ENCODE peak calls at places on chromosomes 11 and 22, in six cellular contexts. One of them, this sample, is unnamed.

GRCh38 chr22:44037519-44038370 is 13.6 kb downstream of the PARVB start:
- DNase-seq in cardiac fibroblast: peak; percentile 87
- DNase-seq in stomach: no peak
- DNase-seq in adipocyte: peak; percentile 83
- DNase-seq in OCI-LY7: no peak
- DNase-seq in GM23338: no peak
- DNase-seq in this sample: peak; percentile 92

GRCh38 chr11:93198221-93198650 is 445 bp upstream of the SLC36A4 start:
- DNase-seq in cardiac fibroblast: no peak
- DNase-seq in stomach: no peak
- DNase-seq in adipocyte: no peak
- DNase-seq in OCI-LY7: no peak
- DNase-seq in GM23338: no peak
- DNase-seq in this sample: peak; percentile 23

GRCh38 chr11:111320728-111321568 is 22.6 kb downstream of the POU2AF3 start:
- DNase-seq in cardiac fibroblast: no peak
- DNase-seq in stomach: peak; percentile 55
- DNase-seq in adipocyte: peak; percentile 44
- DNase-seq in OCI-LY7: no peak
- DNase-seq in GM23338: peak; percentile 27
- DNase-seq in this sample: no peak

GRCh38 chr11:61011950-61012830 is 40.7 kb downstream of the CD6 start:
- DNase-seq in cardiac fibroblast: no peak
- DNase-seq in stomach: no peak
- DNase-seq in adipocyte: no peak
- DNase-seq in OCI-LY7: no peak
- DNase-seq in GM23338: no peak
- DNase-seq in this sample: no peak

GRCh38 chr11:33658195-33658900 is 42.3 kb downstream of the C11orf91 start:
- DNase-seq in cardiac fibroblast: no peak
- DNase-seq in stomach: no peak
- DNase-seq in adipocyte: no peak
- DNase-seq in OCI-LY7: no peak
- DNase-seq in GM23338: peak; percentile 24
- DNase-seq in this sample: no peak

GRCh38 chr11:396511-396947 is 2.5 kb downstream of the PKP3 start:
- DNase-seq in cardiac fibroblast: peak; percentile 42
- DNase-seq in stomach: no peak
- DNase-seq in adipocyte: peak; percentile 27
- DNase-seq in OCI-LY7: no peak
- DNase-seq in GM23338: peak; percentile 52
- DNase-seq in this sample: no peak

GRCh38 chr11:13963169-13963948 is 836 bp downstream of the SPON1 start:
- DNase-seq in cardiac fibroblast: peak; percentile 27
- DNase-seq in stomach: no peak
- DNase-seq in adipocyte: peak; percentile 70
- DNase-seq in OCI-LY7: no peak
- DNase-seq in GM23338: peak; percentile 58
- DNase-seq in this sample: no peak

GRCh38 chr11:132028380-132029240 is 658.2 kb downstream of the NTM start:
- DNase-seq in cardiac fibroblast: no peak
- DNase-seq in stomach: peak; percentile 28
- DNase-seq in adipocyte: no peak
- DNase-seq in OCI-LY7: peak; percentile 44
- DNase-seq in GM23338: peak; percentile 72
- DNase-seq in this sample: no peak

GRCh38 chr11:65791719-65792213 is 4.9 kb downstream of the OVOL1 start:
- DNase-seq in cardiac fibroblast: no peak
- DNase-seq in stomach: peak; percentile 62
- DNase-seq in adipocyte: no peak
- DNase-seq in OCI-LY7: peak; percentile 84
- DNase-seq in GM23338: no peak
- DNase-seq in this sample: peak; percentile 46

GRCh38 chr11:72985645-72986044 is 156.5 kb downstream of the FCHSD2 start:
- DNase-seq in cardiac fibroblast: peak; percentile 51
- DNase-seq in stomach: no peak
- DNase-seq in adipocyte: peak; percentile 62
- DNase-seq in OCI-LY7: no peak
- DNase-seq in GM23338: no peak
- DNase-seq in this sample: no peak

GRCh38 chr22:42202669-42203068 is 67.8 kb downstream of the TCF20 start:
- DNase-seq in cardiac fibroblast: peak; percentile 15
- DNase-seq in stomach: no peak
- DNase-seq in adipocyte: peak; percentile 11
- DNase-seq in OCI-LY7: no peak
- DNase-seq in GM23338: no peak
- DNase-seq in this sample: no peak

GRCh38 chr22:50676661-50677492 is 4.3 kb downstream of the SHANK3 start:
- DNase-seq in cardiac fibroblast: no peak
- DNase-seq in stomach: peak; percentile 13
- DNase-seq in adipocyte: no peak
- DNase-seq in OCI-LY7: no peak
- DNase-seq in GM23338: no peak
- DNase-seq in this sample: no peak

GRCh38 chr11:36073411-36074203 is 129.7 kb downstream of the LDLRAD3 start:
- DNase-seq in cardiac fibroblast: peak; percentile 90
- DNase-seq in stomach: peak; percentile 36
- DNase-seq in adipocyte: peak; percentile 76
- DNase-seq in OCI-LY7: no peak
- DNase-seq in GM23338: no peak
- DNase-seq in this sample: peak; percentile 30

GRCh38 chr11:109939176-109939810 is 153.9 kb upstream of the ZC3H12C start:
- DNase-seq in cardiac fibroblast: peak; percentile 88
- DNase-seq in stomach: no peak
- DNase-seq in adipocyte: peak; percentile 80
- DNase-seq in OCI-LY7: peak; percentile 34
- DNase-seq in GM23338: peak; percentile 80
- DNase-seq in this sample: peak; percentile 68

GRCh38 chr11:9571766-9572120 is 1.7 kb upstream of the WEE1 start:
- DNase-seq in cardiac fibroblast: no peak
- DNase-seq in stomach: no peak
- DNase-seq in adipocyte: no peak
- DNase-seq in OCI-LY7: no peak
- DNase-seq in GM23338: no peak
- DNase-seq in this sample: no peak

GRCh38 chr11:111299111-111300026 is 1.0 kb downstream of the POU2AF3 start:
- DNase-seq in cardiac fibroblast: peak; percentile 40
- DNase-seq in stomach: peak; percentile 92
- DNase-seq in adipocyte: peak; percentile 80
- DNase-seq in OCI-LY7: no peak
- DNase-seq in GM23338: peak; percentile 75
- DNase-seq in this sample: peak; percentile 17

GRCh38 chr11:13462311-13462927 is 603 bp downstream of the BTBD10 start:
- DNase-seq in cardiac fibroblast: peak; percentile 13
- DNase-seq in stomach: peak; percentile 43
- DNase-seq in adipocyte: peak; percentile 77
- DNase-seq in OCI-LY7: peak; percentile 59
- DNase-seq in GM23338: peak; percentile 86
- DNase-seq in this sample: peak; percentile 82

GRCh38 chr22:47460870-47461269 is 698.4 kb downstream of the TBC1D22A start:
- DNase-seq in cardiac fibroblast: no peak
- DNase-seq in stomach: no peak
- DNase-seq in adipocyte: no peak
- DNase-seq in OCI-LY7: no peak
- DNase-seq in GM23338: no peak
- DNase-seq in this sample: no peak

GRCh38 chr11:71488086-71488967 is 35.3 kb downstream of the NADSYN1 start:
- DNase-seq in cardiac fibroblast: peak; percentile 51
- DNase-seq in stomach: no peak
- DNase-seq in adipocyte: no peak
- DNase-seq in OCI-LY7: no peak
- DNase-seq in GM23338: peak; percentile 9
- DNase-seq in this sample: peak; percentile 78

GRCh38 chr11:14342906-14343305 is 16.1 kb downstream of the RRAS2 start:
- DNase-seq in cardiac fibroblast: peak; percentile 52
- DNase-seq in stomach: no peak
- DNase-seq in adipocyte: peak; percentile 69
- DNase-seq in OCI-LY7: no peak
- DNase-seq in GM23338: no peak
- DNase-seq in this sample: no peak

GRCh38 chr11:31664129-31664528 is 147.0 kb downstream of the PAX6 start:
- DNase-seq in cardiac fibroblast: no peak
- DNase-seq in stomach: no peak
- DNase-seq in adipocyte: no peak
- DNase-seq in OCI-LY7: no peak
- DNase-seq in GM23338: no peak
- DNase-seq in this sample: no peak

GRCh38 chr11:125995313-125995712 is 49.5 kb downstream of the VSIG10L2 start:
- DNase-seq in cardiac fibroblast: no peak
- DNase-seq in stomach: no peak
- DNase-seq in adipocyte: no peak
- DNase-seq in OCI-LY7: no peak
- DNase-seq in GM23338: no peak
- DNase-seq in this sample: no peak

GRCh38 chr11:69075421-69076128 is 26.8 kb downstream of the TPCN2 start:
- DNase-seq in cardiac fibroblast: peak; percentile 96
- DNase-seq in stomach: peak; percentile 55
- DNase-seq in adipocyte: peak; percentile 87
- DNase-seq in OCI-LY7: no peak
- DNase-seq in GM23338: no peak
- DNase-seq in this sample: peak; percentile 99

GRCh38 chr22:19801340-19802000 is 40.9 kb downstream of the TBX1 start:
- DNase-seq in cardiac fibroblast: no peak
- DNase-seq in stomach: no peak
- DNase-seq in adipocyte: no peak
- DNase-seq in OCI-LY7: no peak
- DNase-seq in GM23338: no peak
- DNase-seq in this sample: no peak

GRCh38 chr11:131600591-131600990 is 230.2 kb downstream of the NTM start:
- DNase-seq in cardiac fibroblast: no peak
- DNase-seq in stomach: no peak
- DNase-seq in adipocyte: no peak
- DNase-seq in OCI-LY7: no peak
- DNase-seq in GM23338: no peak
- DNase-seq in this sample: no peak

GRCh38 chr22:42247596-42247995 is 22.9 kb downstream of the TCF20 start:
- DNase-seq in cardiac fibroblast: no peak
- DNase-seq in stomach: no peak
- DNase-seq in adipocyte: no peak
- DNase-seq in OCI-LY7: no peak
- DNase-seq in GM23338: no peak
- DNase-seq in this sample: no peak

GRCh38 chr22:46044718-46045458 is 67.9 kb upstream of the WNT7B start:
- DNase-seq in cardiac fibroblast: peak; percentile 40
- DNase-seq in stomach: peak; percentile 50
- DNase-seq in adipocyte: peak; percentile 71
- DNase-seq in OCI-LY7: no peak
- DNase-seq in GM23338: peak; percentile 76
- DNase-seq in this sample: no peak

GRCh38 chr11:80122211-80122610 is 681.4 kb upstream of the TENM4 start:
- DNase-seq in cardiac fibroblast: no peak
- DNase-seq in stomach: no peak
- DNase-seq in adipocyte: no peak
- DNase-seq in OCI-LY7: no peak
- DNase-seq in GM23338: no peak
- DNase-seq in this sample: no peak

GRCh38 chr11:119416606-119417580 is 6.1 kb downstream of the THY1 start:
- DNase-seq in cardiac fibroblast: peak; percentile 63
- DNase-seq in stomach: no peak
- DNase-seq in adipocyte: peak; percentile 68
- DNase-seq in OCI-LY7: no peak
- DNase-seq in GM23338: peak; percentile 68
- DNase-seq in this sample: peak; percentile 44
- H3K4me3 ChIP-seq in cardiac fibroblast: no peak overlapping the region
- H3K4me3 ChIP-seq in stomach: no peak overlapping the region
- H3K4me3 ChIP-seq in adipocyte: peak overlapping the region; percentile 31
- H3K4me3 ChIP-seq in OCI-LY7: no peak overlapping the region
- H3K4me3 ChIP-seq in GM23338: no peak overlapping the region
- H3K4me3 ChIP-seq in this sample: peak overlapping the region; percentile 4

DNA sequence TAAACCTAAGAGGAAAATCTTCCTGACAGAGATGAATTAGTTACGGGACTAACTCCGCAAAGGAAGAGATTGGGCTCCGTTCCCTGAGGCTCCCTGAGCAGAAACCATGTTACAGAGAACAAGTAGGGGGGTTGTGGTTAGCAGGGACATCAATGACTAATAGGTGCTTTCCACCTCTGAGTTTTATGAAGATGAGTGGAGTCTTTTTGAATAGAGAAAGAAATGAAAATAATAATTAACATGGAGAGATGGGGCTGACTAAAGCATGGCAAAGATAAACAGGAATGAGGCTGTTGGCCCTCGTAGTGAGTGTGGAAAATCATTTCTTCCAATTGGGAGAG is 47.5 kb upstream of the PICALM start:
- DNase-seq in cardiac fibroblast: peak; percentile 44
- DNase-seq in stomach: no peak
- DNase-seq in adipocyte: peak; percentile 51
- DNase-seq in OCI-LY7: no peak
- DNase-seq in GM23338: no peak
- DNase-seq in this sample: peak; percentile 94
- H3K4me3 ChIP-seq in cardiac fibroblast: no peak overlapping the region
- H3K4me3 ChIP-seq in stomach: no peak overlapping the region
- H3K4me3 ChIP-seq in adipocyte: peak overlapping the region; percentile 49
- H3K4me3 ChIP-seq in OCI-LY7: no peak overlapping the region
- H3K4me3 ChIP-seq in GM23338: no peak overlapping the region
- H3K4me3 ChIP-seq in this sample: peak overlapping the region; percentile 20

DNA sequence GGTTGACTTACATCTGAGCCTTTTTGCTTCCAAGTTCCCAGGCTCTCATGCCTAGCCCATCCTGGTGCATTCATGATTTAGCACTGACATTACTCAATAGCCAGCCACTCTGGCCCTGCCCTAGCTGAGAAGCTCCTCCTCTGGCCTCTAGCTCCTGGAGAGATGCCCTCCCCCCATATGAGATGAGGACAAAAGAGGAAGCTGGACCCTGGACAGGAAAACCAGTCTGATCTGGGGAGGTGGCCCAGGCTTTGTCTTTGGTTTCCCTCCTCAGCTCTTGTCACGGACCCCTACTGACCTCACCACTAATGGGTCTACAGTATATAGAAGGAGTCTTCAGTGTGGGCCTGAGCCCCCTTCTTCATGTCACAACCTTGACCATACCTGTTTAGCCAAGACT is 3.0 kb downstream of the RHOG start:
- DNase-seq in cardiac fibroblast: peak; percentile 45
- DNase-seq in stomach: peak; percentile 36
- DNase-seq in adipocyte: peak; percentile 32
- DNase-seq in OCI-LY7: no peak
- DNase-seq in GM23338: no peak
- DNase-seq in this sample: no peak
- H3K4me3 ChIP-seq in cardiac fibroblast: no peak overlapping the region
- H3K4me3 ChIP-seq in stomach: peak overlapping the region; percentile 12
- H3K4me3 ChIP-seq in adipocyte: no peak overlapping the region
- H3K4me3 ChIP-seq in OCI-LY7: peak overlapping the region; percentile 81
- H3K4me3 ChIP-seq in GM23338: no peak overlapping the region
- H3K4me3 ChIP-seq in this sample: no peak overlapping the region

DNA sequence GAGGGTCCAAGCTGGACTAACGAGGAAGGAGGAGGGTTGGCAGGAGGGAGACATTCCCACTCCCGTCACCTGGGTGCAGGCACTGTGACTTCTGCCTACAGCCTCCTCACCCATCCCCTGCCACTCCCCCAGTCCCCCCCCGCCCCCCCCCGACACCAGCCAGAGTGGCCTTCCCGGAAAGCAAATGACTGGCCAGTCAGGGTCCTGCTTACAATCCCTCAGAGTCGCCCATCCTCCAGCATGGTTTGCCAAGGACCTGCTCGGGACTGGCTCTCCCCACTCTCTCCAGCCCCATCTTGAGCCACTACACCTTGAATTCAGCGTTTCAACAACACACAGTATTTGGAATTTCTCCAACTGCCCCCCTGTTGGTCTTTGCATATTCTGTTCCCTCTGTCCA is 59.6 kb downstream of the THAP12 start:
- DNase-seq in cardiac fibroblast: no peak
- DNase-seq in stomach: no peak
- DNase-seq in adipocyte: no peak
- DNase-seq in OCI-LY7: no peak
- DNase-seq in GM23338: peak; percentile 32
- DNase-seq in this sample: no peak
- H3K4me3 ChIP-seq in cardiac fibroblast: no peak overlapping the region
- H3K4me3 ChIP-seq in stomach: no peak overlapping the region
- H3K4me3 ChIP-seq in adipocyte: no peak overlapping the region
- H3K4me3 ChIP-seq in OCI-LY7: no peak overlapping the region
- H3K4me3 ChIP-seq in GM23338: peak overlapping the region; percentile 71
- H3K4me3 ChIP-seq in this sample: no peak overlapping the region

This sample was measured in mammary epithelial cell.